ENCODE peak calls at places on chromosomes 2 and 18, in seven cellular contexts. B is dorsolateral prefrontal cortex, J is cardiac fibroblast, U is mucosa of descending colon, D is right atrium auricular region, V is WERI-Rb-1, I is fibroblast of pulmonary artery. E is an unnamed sample.

GRCh38 chr2:196925445-196925767 is 1.1 kb downstream of the PGAP1 start:
- DNase-seq in B (no peak), J (peak; percentile 36), U (no peak), D (no peak), V (no peak), I (no peak), E (no peak)

GRCh38 chr2:71223767-71224333 is 3.1 kb downstream of the PAIP2B start:
- DNase-seq in B (peak; percentile 72), J (peak; percentile 54), U (no peak), D (peak; percentile 62), V (peak; percentile 89), I (peak; percentile 42), E (peak; percentile 84)

GRCh38 chr2:68345129-68345875 is 19.8 kb upstream of the PLEK start:
- DNase-seq in B (no peak), J (no peak), U (no peak), D (no peak), V (no peak), I (no peak), E (no peak)

GRCh38 chr18:22674300-22674699 is 256.6 kb upstream of the CTAGE1 start:
- DNase-seq in B (no peak), J (peak; percentile 95), U (no peak), D (no peak), V (no peak), I (peak; percentile 90), E (no peak)

GRCh38 chr2:50491541-50492114 is 540.3 kb downstream of the NRXN1 start:
- DNase-seq in B (no peak), J (peak; percentile 53), U (no peak), D (no peak), V (peak; percentile 46), I (peak; percentile 58), E (peak; percentile 24)

GRCh38 chr2:221571108-221571390 is 1.1 kb downstream of the EPHA4 start:
- DNase-seq in B (no peak), J (no peak), U (no peak), D (no peak), V (no peak), I (peak; percentile 11), E (no peak)

GRCh38 chr2:175605989-175606841 is 395.9 kb downstream of the LNPK start:
- DNase-seq in B (no peak), J (no peak), U (no peak), D (no peak), V (no peak), I (no peak), E (peak; percentile 63)

GRCh38 chr18:28581503-28582169 is 404.7 kb upstream of the CDH2 start:
- DNase-seq in B (no peak), J (peak; percentile 70), U (no peak), D (no peak), V (no peak), I (peak; percentile 8), E (no peak)

GRCh38 chr2:178829299-178829698 is 22.1 kb upstream of the TTN start:
- DNase-seq in B (no peak), J (no peak), U (no peak), D (no peak), V (no peak), I (peak; percentile 75), E (no peak)

GRCh38 chr2:35168351-35168750 is 1187.2 kb upstream of the CRIM1 start:
- DNase-seq in B (no peak), J (no peak), U (no peak), D (no peak), V (no peak), I (no peak), E (no peak)

GRCh38 chr2:10380048-10380926 is 67.8 kb downstream of the ODC1 start:
- DNase-seq in B (no peak), J (no peak), U (peak; percentile 46), D (no peak), V (no peak), I (no peak), E (no peak)

GRCh38 chr2:219571311-219572236 is at the start of gene OBSL1:
- DNase-seq in B (no peak), J (peak; percentile 58), U (peak; percentile 54), D (peak; percentile 74), V (peak; percentile 92), I (peak; percentile 79), E (peak; percentile 92)

GRCh38 chr2:71562518-71562917 is 109.2 kb downstream of the DYSF start:
- DNase-seq in B (no peak), J (no peak), U (peak; percentile 7), D (no peak), V (no peak), I (no peak), E (no peak)

GRCh38 chr18:67290421-67290820 is 226.1 kb downstream of the DSEL start:
- DNase-seq in B (no peak), J (peak; percentile 70), U (no peak), D (no peak), V (no peak), I (peak; percentile 18), E (no peak)

GRCh38 chr2:177147093-177147694 is 65.4 kb upstream of the HNRNPA3 start:
- DNase-seq in B (no peak), J (peak; percentile 76), U (no peak), D (no peak), V (no peak), I (peak; percentile 75), E (peak; percentile 49)
- TF ChIP-seq CTCF in B (peak; percentile 68), J (peak; percentile 59), U (no peak), D (no peak), V (no peak), I (peak; percentile 62), E (peak; percentile 44)

DNA sequence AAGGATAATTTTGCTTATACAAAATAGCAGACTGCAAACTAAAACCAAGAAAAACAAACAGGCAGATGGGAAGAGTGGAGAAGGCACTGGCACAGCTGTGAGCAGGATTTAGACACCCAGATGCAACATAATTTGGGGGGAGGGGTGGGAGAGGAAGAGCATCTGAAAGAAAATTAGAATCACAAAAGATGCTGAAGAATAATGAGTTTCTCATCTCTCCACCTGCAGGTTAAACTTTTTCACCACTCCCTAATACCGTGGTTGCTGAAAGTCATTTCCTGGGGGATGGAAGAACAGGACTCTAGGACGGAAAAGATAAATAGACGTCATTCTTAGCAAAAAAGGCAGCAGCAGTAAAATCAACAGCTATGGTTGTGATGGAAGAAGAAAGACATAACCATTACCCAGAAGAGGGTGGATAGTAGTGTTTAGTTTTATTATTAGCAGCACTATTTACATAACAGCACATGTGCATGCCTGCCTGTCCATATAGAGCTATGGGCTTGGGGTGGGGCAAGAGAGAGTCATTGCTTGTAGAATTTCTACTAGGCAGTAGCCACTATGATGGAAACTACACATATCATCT is 212.1 kb downstream of the TRIB2 start:
- DNase-seq in B (no peak), J (peak; percentile 33), U (no peak), D (no peak), V (no peak), I (no peak), E (no peak)
- H3K4me3 ChIP-seq in B (peak overlapping the region; percentile 16), J (no peak overlapping the region), U (no peak overlapping the region), D (no peak overlapping the region), V (no peak overlapping the region), I (no peak overlapping the region), E (no peak overlapping the region)

DNA sequence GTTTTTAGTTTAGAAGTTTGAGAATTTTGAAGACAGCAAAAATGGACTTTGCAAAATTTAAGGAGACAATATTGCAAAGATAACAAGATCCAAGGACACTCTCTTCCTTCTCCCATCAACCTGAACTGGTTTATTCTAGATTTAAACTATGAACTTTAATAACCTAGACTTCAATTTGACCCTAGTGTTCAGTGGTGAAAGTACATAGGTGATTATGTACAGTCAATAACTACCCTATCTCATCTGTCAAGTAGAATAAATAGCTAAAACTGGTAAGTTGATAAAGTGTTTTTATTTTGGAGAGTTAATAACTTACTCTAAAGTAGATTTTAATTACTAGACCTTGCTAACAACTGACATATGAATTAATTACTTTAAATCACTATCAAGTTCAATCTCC is 52.9 kb upstream of the NFE2L2 start:
- DNase-seq in B (no peak), J (no peak), U (no peak), D (no peak), V (no peak), I (no peak), E (no peak)
- TF ChIP-seq CTCF in B (no peak), J (no peak), U (no peak), D (no peak), V (no peak), I (no peak), E (no peak)

GRCh38 chr2:205683991-205684390 is 1.7 kb downstream of the NRP2 start:
- DNase-seq in B (no peak), J (no peak), U (no peak), D (no peak), V (no peak), I (no peak), E (no peak)

GRCh38 chr2:205683179-205683978 is 1.1 kb downstream of the NRP2 start:
- DNase-seq in B (no peak), J (peak; percentile 78), U (no peak), D (no peak), V (no peak), I (peak; percentile 76), E (no peak)

GRCh38 chr2:205686231-205687017 is 4.1 kb downstream of the NRP2 start:
- DNase-seq in B (no peak), J (no peak), U (no peak), D (no peak), V (no peak), I (no peak), E (no peak)

GRCh38 chr2:205685314-205686230 is 3.3 kb downstream of the NRP2 start:
- DNase-seq in B (no peak), J (peak; percentile 74), U (no peak), D (no peak), V (no peak), I (peak; percentile 47), E (peak; percentile 77)

GRCh38 chr2:205684871-205685313 is 2.6 kb downstream of the NRP2 start:
- DNase-seq in B (no peak), J (no peak), U (peak; percentile 57), D (no peak), V (no peak), I (peak; percentile 24), E (no peak)
- H3K4me3 ChIP-seq in B (peak overlapping the region; percentile 78), J (peak overlapping the region; percentile 62), U (no peak overlapping the region), D (peak overlapping the region; percentile 73), V (no peak overlapping the region), I (peak overlapping the region; percentile 58), E (peak overlapping the region; percentile 64)

GRCh38 chr2:75609334-75609689 is 37.3 kb upstream of the MRPL19 start:
- DNase-seq in B (no peak), J (no peak), U (no peak), D (no peak), V (no peak), I (no peak), E (no peak)
- TF ChIP-seq CTCF in B (no peak), J (no peak), U (no peak), D (no peak), V (no peak), I (no peak), E (no peak)

DNA sequence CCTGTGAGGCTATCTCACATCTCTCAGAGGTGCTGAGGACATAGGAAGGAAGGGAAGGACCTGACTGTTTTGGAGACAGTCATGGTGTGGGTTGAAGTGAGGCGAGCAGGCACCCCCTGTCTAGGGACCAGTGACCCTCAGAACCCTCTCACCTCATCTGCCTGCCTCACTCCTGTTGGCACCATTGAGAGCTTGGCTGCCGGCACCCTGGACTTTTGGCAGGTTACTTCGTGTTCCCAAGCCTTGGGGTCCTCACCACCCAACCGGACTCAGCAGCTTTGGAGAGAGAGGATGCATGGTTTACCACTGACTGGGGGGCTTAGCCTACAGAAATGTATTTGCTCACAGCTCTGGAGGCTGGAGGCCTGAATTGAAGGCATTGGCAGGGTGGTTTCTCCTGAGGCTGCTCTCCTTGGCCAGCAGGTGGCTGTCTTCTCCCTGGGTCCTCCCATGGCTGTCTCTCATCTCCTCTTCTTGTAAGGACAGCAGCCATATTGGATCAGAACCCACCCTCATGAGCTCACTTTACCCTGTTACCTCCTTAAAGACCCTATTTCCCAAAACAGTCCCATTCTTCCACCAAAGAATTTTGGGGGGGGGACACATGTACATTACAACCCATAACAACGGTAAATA is 142.0 kb downstream of the TSN start:
- DNase-seq in B (no peak), J (peak; percentile 77), U (no peak), D (no peak), V (peak; percentile 70), I (peak; percentile 57), E (peak; percentile 60)
- H3K4me3 ChIP-seq in B (no peak overlapping the region), J (no peak overlapping the region), U (no peak overlapping the region), D (no peak overlapping the region), V (no peak overlapping the region), I (no peak overlapping the region), E (no peak overlapping the region)